ENCODE peak calls at places on chromosomes 1 and 21, in five cellular contexts. L is mesenchymal stem cell, R is IMR-90, I is H9, T is H1. J is an unnamed sample.

GRCh38 chr1:233520510-233521191 is 93.3 kb upstream of the KCNK1 start:
- DNase-seq in L (no peak), R (no peak), I (no peak), T (no peak), J (no peak)

GRCh38 chr1:156703336-156703735 is 2.0 kb downstream of the CRABP2 start:
- DNase-seq in L (no peak), R (no peak), I (no peak), T (no peak), J (no peak)

GRCh38 chr21:43588957-43589356 is 70.3 kb downstream of the HSF2BP start:
- DNase-seq in L (no peak), R (no peak), I (no peak), T (no peak), J (no peak)

GRCh38 chr1:68293609-68294353 is 61.5 kb upstream of the WLS start:
- DNase-seq in L (peak; percentile 74), R (peak; percentile 45), I (peak; percentile 77), T (peak; percentile 58), J (peak; percentile 95)

GRCh38 chr1:7589774-7590425 is 181.2 kb upstream of the VAMP3 start:
- DNase-seq in L (no peak), R (peak; percentile 11), I (no peak), T (no peak), J (no peak)

GRCh38 chr1:29499101-29499650 is 262.9 kb downstream of the PTPRU start:
- DNase-seq in L (no peak), R (no peak), I (no peak), T (no peak), J (no peak)

GRCh38 chr1:162131405-162132321 is 62.2 kb downstream of the NOS1AP start:
- DNase-seq in L (no peak), R (no peak), I (no peak), T (no peak), J (no peak)

GRCh38 chr1:93490357-93490756 is 42.4 kb downstream of the FNBP1L start:
- DNase-seq in L (no peak), R (no peak), I (no peak), T (no peak), J (no peak)

GRCh38 chr1:110336300-110337039 is 2.7 kb upstream of the RBM15 start:
- DNase-seq in L (no peak), R (no peak), I (no peak), T (no peak), J (no peak)

GRCh38 chr1:201299968-201300367 is 16.7 kb downstream of the PKP1 start:
- DNase-seq in L (no peak), R (peak; percentile 4), I (no peak), T (no peak), J (no peak)

GRCh38 chr1:62687421-62687902 is 724 bp downstream of the DOCK7 start:
- DNase-seq in L (peak; percentile 45), R (peak; percentile 43), I (peak; percentile 49), T (no peak), J (peak; percentile 54)

GRCh38 chr1:43350976-43351375 is 7.8 kb upstream of the CDC20 start:
- DNase-seq in L (no peak), R (no peak), I (no peak), T (no peak), J (no peak)

GRCh38 chr1:183264132-183264531 is 78.1 kb downstream of the LAMC2 start:
- DNase-seq in L (no peak), R (no peak), I (no peak), T (no peak), J (no peak)

GRCh38 chr21:46355161-46356004 is 31.4 kb downstream of the PCNT start:
- DNase-seq in L (no peak), R (no peak), I (no peak), T (no peak), J (no peak)

GRCh38 chr1:89989791-89990190 is 5.1 kb upstream of the ZNF326 start:
- DNase-seq in L (no peak), R (no peak), I (no peak), T (no peak), J (no peak)

GRCh38 chr1:12314328-12314903 is 84.6 kb downstream of the VPS13D start:
- DNase-seq in L (peak; percentile 20), R (peak; percentile 54), I (no peak), T (no peak), J (no peak)

GRCh38 chr1:20280399-20280798 is 10.3 kb upstream of the VWA5B1 start:
- DNase-seq in L (no peak), R (no peak), I (no peak), T (no peak), J (no peak)

GRCh38 chr1:196372896-196373536 is 235.2 kb downstream of the KCNT2 start:
- DNase-seq in L (peak; percentile 54), R (peak; percentile 47), I (no peak), T (no peak), J (peak; percentile 12)

GRCh38 chr1:24020470-24020869 is 40.3 kb upstream of the SRSF10 start:
- DNase-seq in L (no peak), R (no peak), I (no peak), T (no peak), J (no peak)

GRCh38 chr1:196558424-196558823 is 49.8 kb downstream of the KCNT2 start:
- DNase-seq in L (peak; percentile 90), R (peak; percentile 69), I (no peak), T (no peak), J (no peak)

GRCh38 chr1:226097866-226098625 is 35.5 kb downstream of the H3-3A start:
- DNase-seq in L (no peak), R (peak; percentile 65), I (no peak), T (no peak), J (no peak)

GRCh38 chr1:6800728-6801127 is 15.5 kb downstream of the CAMTA1 start:
- DNase-seq in L (peak; percentile 90), R (peak; percentile 84), I (no peak), T (no peak), J (no peak)

GRCh38 chr1:200081151-200081981 is 53.9 kb downstream of the NR5A2 start:
- DNase-seq in L (no peak), R (no peak), I (no peak), T (no peak), J (peak; percentile 51)

GRCh38 chr1:161934278-161934608 is 89.4 kb downstream of the OLFML2B start:
- DNase-seq in L (no peak), R (no peak), I (no peak), T (no peak), J (no peak)

GRCh38 chr1:184567648-184568047 is 180.8 kb downstream of the C1orf21 start:
- DNase-seq in L (peak; percentile 53), R (peak; percentile 11), I (no peak), T (no peak), J (no peak)

GRCh38 chr1:167145965-167146364 is 52.1 kb downstream of the STYXL2 start:
- DNase-seq in L (no peak), R (no peak), I (no peak), T (no peak), J (no peak)

GRCh38 chr1:27970401-27970800 is 10.6 kb downstream of the XKR8 start:
- DNase-seq in L (peak; percentile 83), R (peak; percentile 91), I (no peak), T (no peak), J (no peak)

DNA sequence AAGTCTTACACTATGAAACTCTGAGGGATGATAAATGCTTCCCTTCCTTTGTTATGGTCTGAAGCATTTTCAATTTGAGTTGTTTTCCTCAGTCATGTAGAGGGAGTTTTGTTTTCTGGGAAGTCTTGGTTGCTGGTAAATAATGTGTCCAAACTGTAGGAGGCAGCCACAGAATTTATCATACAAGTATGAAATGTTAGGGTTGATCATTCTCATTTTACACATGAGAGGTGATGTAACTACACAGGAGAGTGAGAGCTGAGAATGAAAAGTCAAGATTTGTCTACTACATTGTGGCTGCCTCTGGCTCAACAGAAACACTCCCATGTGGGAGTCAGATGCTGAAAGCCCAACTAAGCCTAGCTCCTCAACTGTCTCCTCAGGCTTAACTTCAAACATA is 182.5 kb upstream of the SGIP1 start:
- DNase-seq in L (no peak), R (peak; percentile 33), I (no peak), T (no peak), J (no peak)
- H2BK15ac ChIP-seq in L (no peak overlapping the region), R (peak overlapping the region; percentile 80), I (no peak overlapping the region), T (no peak overlapping the region), J (no peak overlapping the region)

DNA sequence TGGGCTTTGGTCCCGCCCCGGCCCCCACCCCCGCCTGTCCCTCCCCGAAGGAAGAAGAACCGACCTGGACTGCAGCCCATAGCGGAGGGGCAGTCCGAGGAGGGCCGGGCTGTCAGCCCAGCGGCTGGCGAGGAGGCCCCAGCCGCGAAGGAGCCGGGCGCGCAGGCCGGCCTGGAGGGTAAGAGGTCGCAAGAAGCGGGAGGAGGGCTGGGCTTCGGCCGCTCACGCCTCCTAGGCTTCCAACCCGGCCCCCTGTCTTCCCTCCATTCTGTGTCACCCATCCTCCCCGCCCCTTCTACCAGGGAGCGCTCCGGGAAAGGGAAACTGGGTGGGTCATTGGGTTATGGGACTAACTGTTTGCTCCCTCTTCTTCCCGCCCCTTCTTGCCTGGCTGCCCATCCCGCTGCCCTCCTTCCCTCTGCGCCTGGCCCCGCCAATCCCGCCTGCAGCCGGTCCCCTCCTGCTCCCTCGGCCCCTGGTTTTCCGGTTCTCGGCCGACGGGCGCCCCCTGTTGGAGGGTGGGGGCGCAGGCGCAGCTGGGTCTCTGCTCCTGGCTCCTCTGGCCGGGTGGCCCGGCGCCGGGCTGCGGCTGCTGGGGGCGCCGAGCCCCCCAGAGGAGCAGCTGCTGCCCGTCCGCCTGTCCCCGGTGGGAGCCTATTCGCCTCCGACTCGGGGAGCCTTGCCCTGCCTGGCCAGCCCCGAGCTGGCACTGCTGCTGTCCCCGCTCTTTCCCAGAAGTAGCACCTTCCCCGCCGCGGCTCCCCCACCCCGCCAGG is 2.4 kb downstream of the RUSC1 start:
- DNase-seq in L (peak; percentile 99), R (peak; percentile 93), I (peak; percentile 96), T (peak; percentile 82), J (peak; percentile 94)
- H2BK120ac ChIP-seq in L (peak overlapping the region; percentile 84), R (no peak overlapping the region), I (no peak overlapping the region), T (no peak overlapping the region), J (peak overlapping the region; percentile 17)

DNA sequence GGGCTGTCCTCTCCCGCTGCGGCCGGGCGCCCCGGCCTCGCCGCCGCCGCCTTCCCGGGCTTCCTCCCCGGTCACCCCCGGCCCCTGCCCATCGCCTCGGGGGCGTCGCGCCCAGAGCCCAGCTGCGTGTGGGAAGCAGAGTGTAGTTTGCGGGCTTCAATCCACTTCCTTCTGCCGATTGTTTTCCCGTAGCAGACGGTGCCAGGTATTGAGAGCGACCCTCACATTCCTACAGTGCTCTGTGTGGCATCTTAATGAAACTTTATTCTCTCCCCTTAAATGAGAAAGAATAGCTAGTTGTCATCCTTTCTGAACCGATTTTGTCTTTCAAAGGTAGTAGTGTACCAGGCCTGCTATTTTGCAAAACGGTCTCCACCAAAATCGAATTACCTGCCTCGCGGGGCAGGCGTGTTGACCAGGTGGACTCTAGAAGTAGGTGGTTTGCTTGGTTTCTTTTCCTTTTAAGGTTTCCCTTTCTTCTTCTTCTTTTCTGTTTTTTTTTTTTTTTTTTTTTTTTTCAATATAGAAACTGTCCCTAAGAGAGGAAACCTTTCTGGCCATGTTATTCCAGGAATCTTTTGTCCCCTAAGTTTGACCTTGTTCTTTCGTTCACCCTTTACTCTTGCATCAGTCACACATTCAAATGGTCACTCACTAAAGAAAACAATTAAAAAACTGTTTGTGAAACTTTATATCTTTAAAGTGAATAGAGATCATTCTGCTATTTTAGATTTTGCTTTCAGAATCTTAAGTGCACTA is 881 bp downstream of the USP25 start:
- DNase-seq in L (peak; percentile 21), R (no peak), I (no peak), T (no peak), J (peak; percentile 30)
- H4K91ac ChIP-seq in L (peak overlapping the region; percentile 94), R (peak overlapping the region; percentile 70), I (no peak overlapping the region), T (no peak overlapping the region), J (no peak overlapping the region)

GRCh38 chr1:26694597-26695416 is 1.0 kb upstream of the ARID1A start:
- DNase-seq in L (no peak), R (no peak), I (no peak), T (no peak), J (peak; percentile 33)
- H2BK15ac ChIP-seq in L (peak overlapping the region; percentile 84), R (peak overlapping the region; percentile 26), I (no peak overlapping the region), T (peak overlapping the region; percentile 36), J (no peak overlapping the region)